ENCODE peak calls at places on chromosomes 7 and 10, in eight cellular contexts. Q is CD8-positive, alpha-beta T cell; N is K562; X is lower lobe of right lung; V is WERI-Rb-1; I is transverse colon; D is breast epithelium; B is MG63. H is an unnamed sample. For H3K36me3, the result is how much of the 10 kb centered on the place peaks cover.

GRCh38 chr7:154512121-154512621 is 460.0 kb downstream of the DPP6 start:
- DNase-seq in Q (no peak), N (no peak), X (no peak), V (no peak), I (no peak), D (no peak), B (no peak), H (no peak)

GRCh38 chr10:35876248-35876647 is 234.2 kb upstream of the FZD8 start:
- DNase-seq in Q (no peak), N (no peak), X (no peak), V (no peak), I (no peak), D (no peak), B (no peak), H (no peak)

GRCh38 chr10:58066126-58066525 is 201.6 kb downstream of the IPMK start:
- DNase-seq in Q (no peak), N (no peak), X (no peak), V (no peak), I (no peak), D (no peak), B (no peak), H (no peak)

GRCh38 chr7:1108264-1108920 is 20.5 kb downstream of the GPER1 start:
- DNase-seq in Q (no peak), N (no peak), X (peak), V (no peak), I (no peak), D (no peak), B (no peak), H (no peak)

GRCh38 chr7:15042285-15042684 is 139.7 kb upstream of the DGKB start:
- DNase-seq in Q (no peak), N (no peak), X (no peak), V (no peak), I (no peak), D (no peak), B (no peak), H (no peak)

GRCh38 chr10:116088985-116089384 is 184.0 kb downstream of the GFRA1 start:
- DNase-seq in Q (no peak), N (no peak), X (no peak), V (no peak), I (no peak), D (no peak), B (no peak), H (no peak)

GRCh38 chr7:33101916-33102315 is 7.3 kb downstream of the RP9 start:
- DNase-seq in Q (no peak), N (no peak), X (no peak), V (no peak), I (no peak), D (no peak), B (no peak), H (no peak)

GRCh38 chr10:104580321-104580720 is 60.8 kb upstream of the SORCS3 start:
- DNase-seq in Q (no peak), N (no peak), X (no peak), V (peak), I (no peak), D (no peak), B (no peak), H (no peak)

GRCh38 chr10:36038316-36038715 is 396.2 kb upstream of the FZD8 start:
- DNase-seq in Q (no peak), N (no peak), X (no peak), V (peak), I (no peak), D (no peak), B (no peak), H (no peak)

GRCh38 chr7:157818701-157819516 is 482.1 kb downstream of the DNAJB6 start:
- DNase-seq in Q (no peak), N (no peak), X (peak), V (no peak), I (no peak), D (no peak), B (no peak), H (no peak)

GRCh38 chr7:157606140-157606539 is 269.3 kb downstream of the DNAJB6 start:
- DNase-seq in Q (no peak), N (no peak), X (no peak), V (no peak), I (no peak), D (no peak), B (no peak), H (no peak)

GRCh38 chr10:5723692-5724091 is 39.1 kb downstream of the TASOR2 start:
- DNase-seq in Q (no peak), N (no peak), X (no peak), V (no peak), I (no peak), D (no peak), B (no peak), H (no peak)

GRCh38 chr7:45390180-45390579 is 184.0 kb upstream of the ADCY1 start:
- DNase-seq in Q (no peak), N (no peak), X (no peak), V (no peak), I (no peak), D (no peak), B (no peak), H (no peak)

GRCh38 chr7:104979167-104979841 is 34.7 kb upstream of the KMT2E start:
- DNase-seq in Q (no peak), N (no peak), X (no peak), V (peak), I (no peak), D (no peak), B (peak), H (no peak)

GRCh38 chr7:135184254-135184841 is 13.8 kb upstream of the CYREN start:
- DNase-seq in Q (no peak), N (peak), X (no peak), V (no peak), I (no peak), D (no peak), B (no peak), H (no peak)
- H3K36me3 ChIP-seq in Q (under half), N (under half), X (half or more), V (under half), I (under half), D (under half), B (under half), H (under half)

DNA sequence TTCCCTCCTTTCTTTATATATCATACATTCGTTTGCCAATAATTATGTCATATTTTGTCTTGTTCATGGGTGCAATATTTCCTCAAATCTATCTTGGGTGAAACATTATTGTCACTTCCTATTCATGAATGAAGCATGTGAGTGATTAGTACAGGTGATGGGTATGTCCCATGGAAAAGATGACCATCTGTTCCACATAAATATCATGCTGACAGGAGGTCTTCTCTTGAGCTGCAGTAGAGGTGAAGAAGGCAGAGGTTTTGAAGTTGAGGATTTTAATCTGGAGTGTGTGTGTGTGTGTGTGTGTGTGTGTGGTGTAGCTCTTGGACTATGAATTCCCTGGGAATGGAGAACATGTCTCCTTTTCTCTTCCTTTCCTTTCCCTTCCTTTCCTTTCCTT is 350.5 kb upstream of the CHRM2 start:
- DNase-seq in Q (no peak), N (no peak), X (no peak), V (no peak), I (no peak), D (no peak), B (no peak), H (no peak)
- H3K36me3 ChIP-seq in Q (under half), N (under half), X (under half), V (under half), I (under half), D (under half), B (under half), H (under half)

GRCh38 chr10:63642808-63643207 is 121.6 kb downstream of the REEP3 start:
- DNase-seq in Q (no peak), N (no peak), X (no peak), V (no peak), I (no peak), D (no peak), B (no peak), H (no peak)

GRCh38 chr10:63641799-63642198 is 120.6 kb downstream of the REEP3 start:
- DNase-seq in Q (no peak), N (no peak), X (no peak), V (no peak), I (no peak), D (no peak), B (no peak), H (no peak)

GRCh38 chr10:63644398-63645142 is 123.4 kb downstream of the REEP3 start:
- DNase-seq in Q (no peak), N (no peak), X (no peak), V (no peak), I (no peak), D (no peak), B (no peak), H (no peak)

GRCh38 chr10:63645195-63645594 is 124.0 kb downstream of the REEP3 start:
- DNase-seq in Q (no peak), N (no peak), X (no peak), V (no peak), I (no peak), D (no peak), B (no peak), H (no peak)

DNA sequence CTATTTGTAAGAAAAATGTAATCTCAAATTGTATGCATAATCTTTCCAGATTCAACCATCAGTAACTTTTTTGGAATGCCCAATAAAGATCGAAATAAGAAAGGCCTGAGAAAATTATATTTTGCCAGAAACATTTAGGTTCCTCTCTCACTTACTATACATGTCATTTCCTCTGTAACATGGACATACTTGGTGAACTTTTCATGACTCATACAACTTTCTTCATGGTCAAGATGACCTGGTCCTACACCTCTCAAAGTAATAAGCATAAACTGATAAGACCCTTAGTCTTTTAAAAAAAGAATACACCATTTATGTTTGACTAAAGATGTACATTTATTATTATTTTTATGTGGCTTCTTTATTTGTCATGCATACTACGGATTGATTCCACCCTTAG is 125.3 kb downstream of the REEP3 start:
- DNase-seq in Q (no peak), N (no peak), X (no peak), V (no peak), I (no peak), D (no peak), B (no peak), H (no peak)
- H3K36me3 ChIP-seq in Q (under half), N (under half), X (under half), V (under half), I (under half), D (under half), B (under half), H (under half)

GRCh38 chr10:112963835-112964234 is 13.8 kb downstream of the TCF7L2 start:
- DNase-seq in Q (no peak), N (no peak), X (no peak), V (no peak), I (no peak), D (no peak), B (peak), H (no peak)
- H3K36me3 ChIP-seq in Q (under half), N (under half), X (under half), V (under half), I (under half), D (under half), B (under half), H (under half)

DNA sequence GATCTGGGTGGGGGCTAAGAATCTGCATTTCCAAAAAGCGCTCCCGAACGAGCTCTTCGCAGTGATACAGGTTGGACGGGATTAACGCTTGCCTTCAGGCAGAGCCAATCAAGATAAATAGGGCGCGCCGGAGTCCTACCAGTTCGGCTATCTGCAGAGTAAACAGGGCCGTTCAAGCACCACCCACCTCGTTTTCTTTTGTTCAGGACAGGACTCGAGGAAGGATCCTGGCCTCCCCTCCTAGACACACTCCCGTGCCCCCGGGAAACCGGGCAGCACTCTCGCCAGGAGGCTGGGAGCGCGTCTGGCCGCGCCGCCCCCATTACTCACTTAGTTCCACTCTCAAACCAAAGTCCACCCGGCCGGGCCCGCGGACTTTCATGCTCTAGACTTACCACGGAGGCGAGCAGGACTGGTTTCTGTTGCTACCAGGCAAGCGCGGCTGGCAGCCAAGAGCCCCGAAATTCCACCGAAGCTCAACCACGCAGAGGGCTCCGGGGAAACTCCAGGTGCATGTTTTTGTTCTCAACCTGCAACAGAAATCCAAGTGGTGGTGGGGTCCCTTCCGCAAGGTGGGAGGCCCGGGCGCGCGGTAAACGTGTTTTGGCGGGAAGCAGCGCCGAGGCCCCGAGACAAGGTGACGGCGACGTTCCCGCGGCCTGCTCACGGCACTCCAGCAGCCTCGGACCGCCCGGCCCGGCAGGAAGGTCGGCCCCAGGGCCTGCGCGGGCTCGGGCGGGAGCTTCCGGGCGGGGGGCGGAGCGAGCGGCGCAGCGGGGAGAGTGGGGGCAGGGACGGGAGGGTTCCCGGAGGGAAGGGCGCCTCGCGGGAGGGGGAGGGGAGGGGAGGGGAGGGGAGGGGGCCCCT is 12.7 kb downstream of the HNRNPF start:
- DNase-seq in Q (peak), N (peak), X (peak), V (peak), I (peak), D (peak), B (no peak), H (peak)
- H3K36me3 ChIP-seq in Q (under half), N (half or more), X (under half), V (half or more), I (under half), D (under half), B (half or more), H (under half)

DNA sequence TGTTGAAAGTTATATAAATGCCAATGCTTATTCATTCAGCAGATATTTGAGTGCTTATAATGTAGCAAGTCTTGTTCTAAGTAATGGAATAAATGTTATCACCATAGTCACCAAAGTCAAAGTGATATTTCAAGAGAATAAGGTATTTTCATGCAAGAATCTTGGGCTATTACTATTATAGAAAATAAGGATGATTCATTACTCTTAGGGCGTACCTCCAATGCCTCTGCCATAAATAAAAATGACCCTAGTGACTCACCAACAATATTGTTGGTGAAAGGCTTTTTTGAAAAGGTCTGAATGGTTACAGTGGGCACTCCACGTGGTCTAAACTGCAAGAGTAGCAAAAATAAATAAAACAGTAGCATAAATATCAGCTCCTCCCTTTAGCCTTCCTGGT is 68.4 kb downstream of the RALA start:
- DNase-seq in Q (no peak), N (no peak), X (no peak), V (no peak), I (no peak), D (no peak), B (no peak), H (no peak)
- H3K36me3 ChIP-seq in Q (under half), N (under half), X (half or more), V (half or more), I (under half), D (under half), B (under half), H (under half)

GRCh38 chr7:127692200-127692599 is 40.2 kb downstream of the SND1 start:
- DNase-seq in Q (no peak), N (no peak), X (no peak), V (no peak), I (no peak), D (no peak), B (no peak), H (no peak)

GRCh38 chr7:127689194-127689772 is 37.3 kb downstream of the SND1 start:
- DNase-seq in Q (no peak), N (no peak), X (no peak), V (no peak), I (no peak), D (no peak), B (no peak), H (no peak)

GRCh38 chr7:127690806-127691205 is 38.8 kb downstream of the SND1 start:
- DNase-seq in Q (no peak), N (no peak), X (no peak), V (peak), I (no peak), D (no peak), B (no peak), H (no peak)

GRCh38 chr7:127690337-127690736 is 38.3 kb downstream of the SND1 start:
- DNase-seq in Q (no peak), N (no peak), X (no peak), V (no peak), I (no peak), D (no peak), B (no peak), H (no peak)
- H3K36me3 ChIP-seq in Q (under half), N (half or more), X (half or more), V (under half), I (under half), D (under half), B (under half), H (under half)

GRCh38 chr10:127033569-127034175 is 128.4 kb downstream of the DOCK1 start:
- DNase-seq in Q (no peak), N (no peak), X (no peak), V (no peak), I (no peak), D (no peak), B (no peak), H (no peak)
- H3K36me3 ChIP-seq in Q (under half), N (under half), X (half or more), V (under half), I (under half), D (under half), B (under half), H (under half)

DNA sequence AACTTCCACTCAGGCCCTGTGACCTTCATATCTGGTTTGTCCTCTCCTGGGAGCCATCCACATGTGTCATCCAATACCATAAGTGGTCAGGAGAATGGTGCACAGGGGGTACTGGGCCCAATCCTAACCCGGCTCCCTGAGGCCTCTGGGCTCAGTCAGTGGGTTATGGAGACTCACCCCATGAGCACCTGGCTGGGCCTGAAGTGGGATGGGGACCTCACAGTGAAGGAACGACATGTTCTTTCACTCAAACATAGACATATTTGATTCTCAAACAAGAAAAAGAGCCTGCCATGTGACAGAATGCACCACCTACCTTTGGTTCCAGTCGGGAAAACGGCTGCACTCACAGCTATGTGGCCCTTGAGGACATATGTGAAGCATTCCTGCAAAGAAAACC is 51.8 kb downstream of the XPNPEP1 start:
- DNase-seq in Q (no peak), N (no peak), X (no peak), V (no peak), I (no peak), D (no peak), B (no peak), H (no peak)
- H3K36me3 ChIP-seq in Q (under half), N (under half), X (half or more), V (under half), I (under half), D (under half), B (under half), H (half or more)

DNA sequence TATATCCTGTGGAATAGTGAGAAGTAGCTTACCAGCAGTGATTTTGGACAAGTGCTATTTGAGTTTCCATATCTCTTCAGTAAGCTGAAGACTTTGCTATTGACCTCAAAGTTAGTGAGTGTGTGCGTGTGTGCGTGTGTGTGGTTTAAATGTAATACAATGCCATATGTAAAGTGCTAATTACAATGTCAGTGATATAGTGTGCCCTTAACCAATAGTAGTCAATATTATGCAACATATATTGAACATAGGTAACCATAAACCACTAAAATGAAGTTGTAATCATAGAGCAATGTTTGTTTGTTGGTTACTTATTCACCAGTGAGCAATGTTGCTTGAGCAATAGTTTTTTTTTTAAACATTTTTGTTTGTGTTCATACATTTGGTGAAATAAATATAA is 309.4 kb downstream of the NXPH1 start:
- DNase-seq in Q (no peak), N (no peak), X (no peak), V (no peak), I (peak), D (no peak), B (no peak), H (no peak)
- H3K36me3 ChIP-seq in Q (under half), N (under half), X (under half), V (under half), I (under half), D (under half), B (under half), H (under half)

H was measured in CD4-positive, alpha-beta memory T cell.